ENCODE peak calls at places on chromosomes 3 and 15, in nine cellular contexts. T, L, H, G, W, V, F, I and P are unnamed samples.

GRCh38 chr3:53836084-53836872 is 9.9 kb downstream of the CHDH start:
- DNase-seq in T (no peak), L (no peak), H (no peak), G (no peak), W (no peak), V (no peak), F (no peak), I (no peak), P (no peak)

GRCh38 chr3:79598594-79598993 is 169.2 kb downstream of the ROBO1 start:
- DNase-seq in T (no peak), L (peak; percentile 20), H (no peak), G (no peak), W (peak; percentile 25), V (no peak), F (no peak), I (no peak), P (no peak)

GRCh38 chr3:53944019-53944418 is 52.4 kb upstream of the SELENOK start:
- DNase-seq in T (no peak), L (no peak), H (no peak), G (no peak), W (no peak), V (no peak), F (no peak), I (no peak), P (no peak)

GRCh38 chr3:194078046-194078445 is 57.9 kb upstream of the HES1 start:
- DNase-seq in T (no peak), L (no peak), H (no peak), G (no peak), W (no peak), V (no peak), F (no peak), I (no peak), P (no peak)

GRCh38 chr15:69631005-69631404 is 178.4 kb downstream of the RPLP1 start:
- DNase-seq in T (no peak), L (no peak), H (no peak), G (no peak), W (no peak), V (no peak), F (no peak), I (no peak), P (no peak)

GRCh38 chr3:194344012-194344411 is 7.1 kb downstream of the CPN2 start:
- DNase-seq in T (peak; percentile 83), L (peak; percentile 63), H (peak; percentile 84), G (peak; percentile 88), W (peak; percentile 65), V (peak; percentile 24), F (no peak), I (peak; percentile 47), P (peak; percentile 65)

GRCh38 chr15:68420186-68420684 is 11.7 kb downstream of the ITGA11 start:
- DNase-seq in T (peak; percentile 27), L (no peak), H (no peak), G (no peak), W (no peak), V (no peak), F (no peak), I (no peak), P (no peak)

GRCh38 chr15:43127752-43128151 is 5.6 kb upstream of the TMEM62 start:
- DNase-seq in T (no peak), L (no peak), H (no peak), G (no peak), W (no peak), V (no peak), F (no peak), I (no peak), P (no peak)

GRCh38 chr3:31544634-31545033 is 11.9 kb downstream of the STT3B start:
- DNase-seq in T (no peak), L (peak; percentile 42), H (no peak), G (no peak), W (no peak), V (no peak), F (no peak), I (peak; percentile 79), P (no peak)

GRCh38 chr3:15964605-15965061 is 166.9 kb upstream of the ANKRD28 start:
- DNase-seq in T (peak; percentile 39), L (peak; percentile 55), H (no peak), G (no peak), W (no peak), V (peak; percentile 62), F (no peak), I (no peak), P (no peak)

GRCh38 chr15:89495638-89496145 is 691 bp downstream of the RHCG start:
- DNase-seq in T (no peak), L (no peak), H (no peak), G (no peak), W (no peak), V (no peak), F (no peak), I (no peak), P (no peak)

GRCh38 chr15:89496155-89497098 is at the start of gene RHCG:
- DNase-seq in T (peak; percentile 92), L (peak; percentile 40), H (peak; percentile 45), G (peak; percentile 59), W (no peak), V (peak; percentile 16), F (no peak), I (no peak), P (peak; percentile 61)

GRCh38 chr15:89492934-89493631 is 3.3 kb downstream of the RHCG start:
- DNase-seq in T (no peak), L (no peak), H (no peak), G (no peak), W (peak; percentile 7), V (no peak), F (no peak), I (no peak), P (no peak)

GRCh38 chr15:89494006-89494405 is 2.4 kb downstream of the RHCG start:
- DNase-seq in T (no peak), L (no peak), H (no peak), G (no peak), W (peak; percentile 10), V (no peak), F (no peak), I (no peak), P (no peak)

GRCh38 chr15:89494941-89495637 is 1.3 kb downstream of the RHCG start:
- DNase-seq in T (peak; percentile 51), L (peak; percentile 6), H (peak; percentile 51), G (peak; percentile 61), W (no peak), V (no peak), F (no peak), I (peak; percentile 50), P (peak; percentile 45)
- TF ChIP-seq CTCF in T (peak; percentile 80), L (peak; percentile 25), H (peak; percentile 69), G (peak; percentile 27), W (peak; percentile 59), V (peak; percentile 26), F (peak; percentile 31), I (peak; percentile 63), P (peak; percentile 51)

DNA sequence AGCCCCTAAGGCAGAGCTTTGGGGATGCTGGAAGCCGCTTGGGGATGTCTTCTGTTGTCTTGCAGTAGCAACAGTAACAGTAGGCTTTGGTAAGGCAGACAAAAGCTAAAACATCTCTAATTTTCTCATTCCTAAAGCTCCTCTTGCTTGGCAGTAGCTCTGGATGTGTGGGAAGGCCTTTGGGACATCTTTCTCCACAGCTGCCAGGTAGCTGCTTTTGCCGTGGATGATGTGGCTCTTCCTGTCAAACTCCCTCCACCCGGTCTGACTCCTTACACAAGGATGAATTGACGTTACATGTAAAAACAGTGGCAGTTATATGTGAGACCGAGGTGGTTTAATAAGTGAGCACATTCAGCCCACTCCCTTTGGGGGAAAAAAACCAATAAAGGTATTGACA is 309.0 kb downstream of the TUSC7 start:
- DNase-seq in T (no peak), L (no peak), H (no peak), G (no peak), W (no peak), V (no peak), F (no peak), I (no peak), P (no peak)
- TF ChIP-seq CTCF in T (no peak), L (no peak), H (no peak), G (no peak), W (no peak), V (no peak), F (no peak), I (no peak), P (no peak)

GRCh38 chr15:98169551-98169950 is 209.0 kb downstream of the ARRDC4 start:
- DNase-seq in T (no peak), L (no peak), H (no peak), G (no peak), W (no peak), V (no peak), F (no peak), I (no peak), P (no peak)

GRCh38 chr15:98177950-98178848 is 217.7 kb downstream of the ARRDC4 start:
- DNase-seq in T (peak; percentile 73), L (peak; percentile 71), H (peak; percentile 67), G (peak; percentile 36), W (no peak), V (peak; percentile 41), F (peak; percentile 6), I (peak; percentile 9), P (peak; percentile 34)

DNA sequence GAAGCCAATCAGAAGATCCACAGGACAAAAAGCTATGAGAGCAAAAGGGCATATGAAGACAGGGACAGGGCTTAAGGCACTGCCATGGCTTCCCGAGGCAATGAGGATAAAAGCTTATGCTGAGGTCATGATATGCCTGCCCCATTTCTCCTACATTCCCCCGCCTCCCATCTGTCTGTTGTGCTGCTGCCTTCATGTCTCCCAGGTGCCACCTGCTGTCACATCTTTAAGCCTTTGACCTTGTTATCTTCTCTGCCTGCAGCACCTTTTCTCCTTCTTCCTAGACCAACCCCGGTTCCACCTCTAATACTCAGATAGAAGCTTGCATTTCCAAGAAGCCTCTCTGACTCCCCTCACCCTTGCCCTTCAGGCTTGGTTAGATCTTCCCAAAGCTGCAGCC is 213.8 kb downstream of the ARRDC4 start:
- DNase-seq in T (peak; percentile 44), L (no peak), H (no peak), G (no peak), W (no peak), V (no peak), F (no peak), I (no peak), P (no peak)
- TF ChIP-seq CTCF in T (peak; percentile 32), L (no peak), H (no peak), G (no peak), W (no peak), V (peak; percentile 17), F (no peak), I (no peak), P (no peak)

DNA sequence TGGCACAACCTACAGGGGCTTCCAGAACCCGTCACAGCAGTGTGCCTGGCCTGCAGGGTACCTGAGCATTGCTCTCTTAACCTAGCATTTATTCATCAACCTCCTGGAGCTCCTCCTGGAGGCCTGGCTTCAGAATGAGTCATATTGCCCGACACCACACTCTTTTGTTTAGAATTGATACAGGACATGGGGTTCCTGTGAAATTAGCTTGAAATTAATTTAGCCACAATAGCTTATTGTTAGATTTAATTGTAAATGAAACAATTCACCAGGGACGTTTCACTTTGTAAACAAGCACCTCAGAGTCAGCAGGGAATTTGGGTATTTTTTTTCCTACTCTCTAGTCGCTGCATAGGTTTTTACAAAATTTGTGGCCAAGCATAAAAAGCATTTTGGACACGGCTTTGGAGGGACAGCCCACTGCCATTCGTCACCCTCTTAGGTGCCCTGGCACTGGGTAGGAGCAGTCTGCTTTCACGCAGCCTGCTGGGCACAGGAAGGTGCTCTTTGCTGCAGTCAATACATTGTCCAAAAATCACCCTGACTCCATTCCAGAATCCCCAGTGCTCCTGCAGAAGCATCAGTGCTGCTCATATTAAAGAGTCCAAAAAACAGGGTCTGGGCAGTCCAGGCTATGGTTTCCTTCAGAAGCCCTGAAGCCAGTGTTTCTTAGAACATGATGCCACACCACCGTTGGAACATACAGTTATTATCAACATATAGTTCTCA is 60.8 kb upstream of the MEF2A start:
- DNase-seq in T (no peak), L (peak; percentile 24), H (no peak), G (peak; percentile 39), W (no peak), V (no peak), F (no peak), I (no peak), P (peak; percentile 79)
- TF ChIP-seq CTCF in T (peak; percentile 19), L (no peak), H (no peak), G (peak; percentile 16), W (no peak), V (no peak), F (peak; percentile 31), I (no peak), P (peak; percentile 7)